ENCODE peak calls at places on chromosomes 16 and 17, in eight cellular contexts. E, X, T, S, I, U, D and F are unnamed samples.
A peak's percentile ranks its signal among the peaks of the same experiment; 100 is the strongest.

GRCh38 chr17:78563189-78564145 is 13.7 kb downstream of the DNAH17 start:
- DNase-seq in T (no peak), U (no peak), E (peak; percentile 28), X (no peak), I (no peak), S (no peak), D (no peak), F (no peak)

GRCh38 chr16:11047057-11047456 is 102.7 kb downstream of the CLEC16A start:
- DNase-seq in X (no peak), I (no peak), E (peak; percentile 6), D (no peak), U (no peak), S (no peak), T (peak; percentile 82), F (no peak)

GRCh38 chr17:49504369-49504768 is 9.3 kb downstream of the NGFR start:
- DNase-seq in E (no peak), X (no peak), S (no peak), D (no peak), I (no peak), U (no peak), T (no peak), F (no peak)

GRCh38 chr17:69643686-69644085 is 229.2 kb downstream of the MAP2K6 start:
- DNase-seq in T (no peak), X (no peak), I (no peak), S (no peak), E (no peak), D (no peak), U (no peak), F (no peak)

GRCh38 chr17:49494937-49495841 is at the start of gene NGFR:
- DNase-seq in T (no peak), S (peak; percentile 72), D (peak; percentile 76), E (no peak), I (no peak), X (peak; percentile 58), U (peak; percentile 53), F (peak; percentile 58)

GRCh38 chr16:49592507-49593422 is 219.2 kb downstream of the C16orf78 start:
- DNase-seq in U (no peak), I (no peak), D (peak; percentile 85), S (peak; percentile 60), T (no peak), X (peak; percentile 21), E (no peak), F (peak; percentile 52)

GRCh38 chr16:10671729-10672128 is 23.0 kb downstream of the TEKT5 start:
- DNase-seq in I (no peak), S (no peak), X (no peak), D (no peak), T (no peak), U (no peak), E (no peak), F (no peak)

GRCh38 chr17:79420318-79421243 is 190.3 kb downstream of the RBFOX3 start:
- DNase-seq in U (no peak), X (no peak), D (no peak), S (peak; percentile 62), T (peak; percentile 4), E (no peak), I (no peak), F (no peak)

DNA sequence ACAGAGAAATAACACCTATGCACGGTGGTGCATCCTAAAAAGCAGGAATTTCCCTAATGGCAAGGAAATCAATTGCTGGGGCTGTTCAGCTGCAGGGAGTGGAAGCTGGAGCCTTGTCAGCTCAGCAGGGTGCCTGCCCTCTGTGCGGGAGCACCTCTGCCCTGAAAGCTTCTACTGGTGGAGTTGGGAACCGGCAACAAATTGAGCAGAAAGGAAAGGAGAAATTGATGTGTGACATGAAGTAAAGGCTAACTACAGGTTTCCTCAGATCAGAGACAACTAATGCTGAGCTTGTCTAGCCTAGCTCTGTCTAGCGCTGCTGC is 48.2 kb upstream of the SREBF1 start:
- DNase-seq in D (peak; percentile 41), U (no peak), E (no peak), I (no peak), X (no peak), S (no peak), T (no peak), F (no peak)
- TF ChIP-seq CTCF in D (no peak), U (no peak), E (no peak), I (no peak), X (no peak), S (no peak), T (no peak), F (no peak)

GRCh38 chr17:72556944-72557826 is 436.4 kb downstream of the SOX9 start:
- DNase-seq in T (no peak), I (peak; percentile 59), D (peak; percentile 93), X (peak; percentile 66), S (peak; percentile 78), U (peak; percentile 23), E (peak; percentile 14), F (peak; percentile 60)
- TF ChIP-seq CTCF in T (peak; percentile 87), I (peak; percentile 48), D (peak; percentile 96), X (peak; percentile 86), S (peak; percentile 88), U (peak; percentile 72), E (peak; percentile 43), F (peak; percentile 81)

GRCh38 chr16:53207810-53208752 is 153.3 kb downstream of the CHD9 start:
- DNase-seq in E (peak; percentile 45), S (peak; percentile 33), I (peak; percentile 55), T (peak; percentile 41), X (no peak), D (peak; percentile 80), U (peak; percentile 26), F (peak; percentile 44)
- TF ChIP-seq CTCF in E (peak; percentile 50), S (peak; percentile 53), I (peak; percentile 17), T (peak; percentile 62), X (no peak), D (peak; percentile 48), U (peak; percentile 55), F (no peak)

GRCh38 chr17:82910770-82911169 is 70.9 kb upstream of the ZNF750 start:
- DNase-seq in D (no peak), E (no peak), U (no peak), X (no peak), T (no peak), S (no peak), I (no peak), F (no peak)

GRCh38 chr17:82911822-82912221 is 72.0 kb upstream of the ZNF750 start:
- DNase-seq in S (no peak), X (no peak), U (no peak), T (no peak), I (no peak), D (no peak), E (no peak), F (no peak)

GRCh38 chr17:82907797-82908261 is 68.0 kb upstream of the ZNF750 start:
- DNase-seq in E (no peak), D (no peak), T (no peak), I (no peak), S (no peak), X (no peak), U (no peak), F (no peak)

GRCh38 chr17:82910041-82910481 is 70.2 kb upstream of the ZNF750 start:
- DNase-seq in I (no peak), S (no peak), E (no peak), D (no peak), X (no peak), U (no peak), T (no peak), F (no peak)

DNA sequence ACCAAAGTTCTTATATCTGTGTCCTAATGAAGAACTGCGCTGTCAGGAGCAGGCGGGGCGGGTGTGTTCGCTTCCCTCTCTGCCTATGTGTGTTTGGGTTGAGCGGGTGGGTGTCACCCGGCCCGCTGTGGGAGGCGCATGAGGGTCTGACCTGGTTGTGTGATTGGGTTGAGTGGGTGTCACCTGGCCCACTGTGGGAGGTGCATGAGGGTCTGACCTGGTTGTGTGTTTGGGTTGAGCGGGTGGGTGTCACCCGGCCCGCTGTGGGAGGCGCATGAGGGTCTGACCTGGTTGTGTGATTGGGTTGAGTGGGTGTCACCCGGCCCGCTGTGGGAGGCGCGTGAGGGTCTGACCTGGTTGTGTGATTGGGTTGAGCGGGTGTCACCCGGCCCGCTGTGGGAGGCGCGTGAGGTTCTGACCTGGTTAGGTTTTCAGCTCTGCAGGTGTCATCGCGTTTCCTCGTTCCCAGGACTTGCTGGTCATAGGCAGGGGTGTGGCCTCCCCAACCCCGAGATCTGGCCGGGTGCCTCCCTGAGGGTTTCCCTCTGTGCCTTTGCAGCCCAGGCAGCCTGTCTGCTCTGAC is 69.6 kb upstream of the ZNF750 start:
- DNase-seq in I (no peak), X (no peak), U (no peak), E (no peak), T (no peak), S (no peak), D (no peak), F (no peak)
- TF ChIP-seq CTCF in I (no peak), X (no peak), U (no peak), E (no peak), T (no peak), S (no peak), D (no peak), F (no peak)

DNA sequence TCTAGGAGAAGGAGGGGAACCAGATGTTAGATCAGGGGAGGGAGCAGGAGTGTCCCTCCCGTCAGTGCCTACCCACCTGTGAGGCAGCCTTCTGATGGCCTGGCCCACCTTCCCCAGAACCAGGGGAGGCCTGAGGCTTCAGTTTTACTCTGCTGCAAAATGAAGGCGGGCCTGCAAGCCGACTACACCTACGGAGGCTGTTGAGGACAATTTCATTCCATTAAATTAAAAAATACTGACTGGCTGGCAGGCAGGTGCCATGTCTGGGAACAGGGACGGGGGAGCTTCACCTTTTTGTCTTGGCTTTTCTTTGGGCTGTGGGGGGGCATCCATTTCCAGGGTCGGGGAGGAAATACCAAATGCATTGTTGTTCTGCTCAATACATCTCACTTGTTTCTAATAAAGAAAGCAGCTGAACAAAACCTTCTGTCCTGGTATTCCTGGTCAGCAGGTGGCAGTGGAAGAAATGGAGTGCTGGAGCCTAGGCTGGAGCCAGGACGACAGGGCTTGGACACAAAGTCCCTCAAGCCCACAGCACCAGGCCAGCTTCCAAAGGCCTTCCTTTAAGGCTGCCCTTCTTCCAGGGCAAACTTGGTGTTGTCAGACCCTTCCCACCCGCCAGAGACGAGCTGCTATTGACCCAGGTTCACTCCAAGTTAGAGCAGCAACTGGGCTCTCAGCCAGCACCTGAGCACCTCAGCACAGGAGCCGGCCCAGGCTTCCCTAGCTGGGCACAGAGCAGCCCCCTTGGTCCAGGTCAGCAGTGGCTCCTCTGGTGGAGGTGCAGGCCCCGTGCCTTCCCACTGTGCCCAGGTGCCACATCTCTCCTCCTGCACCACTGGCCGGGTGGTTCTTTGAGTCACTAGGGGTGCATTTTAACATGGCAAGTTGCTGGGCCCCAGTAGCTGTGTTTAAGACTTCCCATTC is 23.5 kb downstream of the PLCD3 start:
- DNase-seq in D (no peak), E (no peak), X (no peak), T (no peak), U (no peak), S (no peak), I (no peak), F (no peak)
- TF ChIP-seq CTCF in D (peak; percentile 30), E (no peak), X (no peak), T (no peak), U (no peak), S (no peak), I (no peak), F (no peak)